ENCODE peak calls at places on chromosomes 6 and 20, in seven cellular contexts. One of them, this sample, is unnamed.

GRCh38 chr6:32842690-32843089 is 1.2 kb downstream of the PSMB8 start:
- DNase-seq in HS-27A: no peak
- DNase-seq in AG20443: no peak
- DNase-seq in NCI-H2081: no peak
- DNase-seq in GM13976: no peak
- DNase-seq in endothelial cell: no peak
- DNase-seq in chondrocyte: no peak
- DNase-seq in this sample: no peak

GRCh38 chr6:100088009-100088408 is 94.0 kb upstream of the MCHR2 start:
- DNase-seq in NCI-H2081: no peak
- DNase-seq in chondrocyte: no peak
- DNase-seq in AG20443: peak
- DNase-seq in endothelial cell: no peak
- DNase-seq in GM13976: no peak
- DNase-seq in HS-27A: no peak
- DNase-seq in this sample: peak

GRCh38 chr6:69069881-69070280 is 434.8 kb downstream of the ADGRB3 start:
- DNase-seq in chondrocyte: no peak
- DNase-seq in GM13976: no peak
- DNase-seq in HS-27A: no peak
- DNase-seq in AG20443: no peak
- DNase-seq in NCI-H2081: no peak
- DNase-seq in endothelial cell: no peak
- DNase-seq in this sample: no peak

GRCh38 chr6:21807299-21807698 is 213.7 kb downstream of the SOX4 start:
- DNase-seq in endothelial cell: no peak
- DNase-seq in AG20443: no peak
- DNase-seq in HS-27A: no peak
- DNase-seq in GM13976: no peak
- DNase-seq in chondrocyte: no peak
- DNase-seq in NCI-H2081: no peak
- DNase-seq in this sample: no peak

GRCh38 chr6:169997930-169998218 is 246.5 kb downstream of the ERMARD start:
- DNase-seq in NCI-H2081: no peak
- DNase-seq in chondrocyte: no peak
- DNase-seq in endothelial cell: no peak
- DNase-seq in HS-27A: no peak
- DNase-seq in AG20443: no peak
- DNase-seq in GM13976: no peak
- DNase-seq in this sample: no peak

GRCh38 chr6:32192608-32193039 is at the start of gene GPSM3:
- DNase-seq in AG20443: no peak
- DNase-seq in chondrocyte: no peak
- DNase-seq in HS-27A: no peak
- DNase-seq in GM13976: no peak
- DNase-seq in NCI-H2081: no peak
- DNase-seq in endothelial cell: peak
- DNase-seq in this sample: no peak

GRCh38 chr20:3751664-3752385 is 15.7 kb downstream of the ADISSP start:
- DNase-seq in endothelial cell: no peak
- DNase-seq in HS-27A: no peak
- DNase-seq in GM13976: peak
- DNase-seq in AG20443: no peak
- DNase-seq in NCI-H2081: no peak
- DNase-seq in chondrocyte: no peak
- DNase-seq in this sample: no peak

GRCh38 chr6:42391441-42391840 is 60.3 kb downstream of the TRERF1 start:
- DNase-seq in HS-27A: no peak
- DNase-seq in AG20443: no peak
- DNase-seq in endothelial cell: no peak
- DNase-seq in chondrocyte: no peak
- DNase-seq in GM13976: no peak
- DNase-seq in NCI-H2081: no peak
- DNase-seq in this sample: no peak

GRCh38 chr6:219641-220198 is 72.6 kb upstream of the DUSP22 start:
- DNase-seq in NCI-H2081: no peak
- DNase-seq in HS-27A: no peak
- DNase-seq in chondrocyte: no peak
- DNase-seq in GM13976: no peak
- DNase-seq in endothelial cell: no peak
- DNase-seq in AG20443: peak
- DNase-seq in this sample: no peak

GRCh38 chr6:64290867-64291266 is 655.3 kb downstream of the PHF3 start:
- DNase-seq in NCI-H2081: no peak
- DNase-seq in AG20443: no peak
- DNase-seq in GM13976: no peak
- DNase-seq in chondrocyte: no peak
- DNase-seq in HS-27A: no peak
- DNase-seq in endothelial cell: no peak
- DNase-seq in this sample: no peak

GRCh38 chr20:41034239-41034638 is 5.6 kb downstream of the TOP1 start:
- DNase-seq in endothelial cell: no peak
- DNase-seq in chondrocyte: no peak
- DNase-seq in GM13976: no peak
- DNase-seq in AG20443: no peak
- DNase-seq in HS-27A: no peak
- DNase-seq in NCI-H2081: no peak
- DNase-seq in this sample: no peak

GRCh38 chr20:57440678-57441509 is 49.7 kb downstream of the RBM38 start:
- DNase-seq in chondrocyte: no peak
- DNase-seq in endothelial cell: no peak
- DNase-seq in GM13976: no peak
- DNase-seq in AG20443: peak
- DNase-seq in NCI-H2081: no peak
- DNase-seq in HS-27A: no peak
- DNase-seq in this sample: no peak

GRCh38 chr20:8299921-8300320 is 167.9 kb downstream of the PLCB1 start:
- DNase-seq in NCI-H2081: no peak
- DNase-seq in endothelial cell: no peak
- DNase-seq in AG20443: peak
- DNase-seq in chondrocyte: no peak
- DNase-seq in HS-27A: peak
- DNase-seq in GM13976: no peak
- DNase-seq in this sample: no peak

GRCh38 chr6:54801669-54802068 is 44.9 kb upstream of the FAM83B start:
- DNase-seq in endothelial cell: no peak
- DNase-seq in chondrocyte: no peak
- DNase-seq in GM13976: no peak
- DNase-seq in NCI-H2081: peak
- DNase-seq in HS-27A: no peak
- DNase-seq in AG20443: peak
- DNase-seq in this sample: peak

GRCh38 chr6:166156942-166157341 is 10.7 kb downstream of the TBXT start:
- DNase-seq in HS-27A: no peak
- DNase-seq in NCI-H2081: no peak
- DNase-seq in chondrocyte: no peak
- DNase-seq in endothelial cell: no peak
- DNase-seq in GM13976: no peak
- DNase-seq in AG20443: no peak
- DNase-seq in this sample: no peak

GRCh38 chr20:9543214-9543613 is 28.8 kb downstream of the LAMP5 start:
- DNase-seq in GM13976: no peak
- DNase-seq in chondrocyte: no peak
- DNase-seq in HS-27A: no peak
- DNase-seq in AG20443: no peak
- DNase-seq in NCI-H2081: no peak
- DNase-seq in endothelial cell: no peak
- DNase-seq in this sample: no peak

GRCh38 chr6:159134701-159135364 is 34.4 kb upstream of the FNDC1 start:
- DNase-seq in NCI-H2081: peak
- DNase-seq in GM13976: peak
- DNase-seq in chondrocyte: no peak
- DNase-seq in HS-27A: peak
- DNase-seq in AG20443: peak
- DNase-seq in endothelial cell: peak
- DNase-seq in this sample: no peak

GRCh38 chr20:45361794-45362193 is 1.2 kb upstream of the SYS1 start:
- DNase-seq in endothelial cell: no peak
- DNase-seq in NCI-H2081: no peak
- DNase-seq in GM13976: no peak
- DNase-seq in chondrocyte: no peak
- DNase-seq in HS-27A: no peak
- DNase-seq in AG20443: no peak
- DNase-seq in this sample: no peak

GRCh38 chr20:22446613-22447447 is 137.5 kb downstream of the FOXA2 start:
- DNase-seq in NCI-H2081: no peak
- DNase-seq in AG20443: no peak
- DNase-seq in HS-27A: no peak
- DNase-seq in endothelial cell: no peak
- DNase-seq in GM13976: no peak
- DNase-seq in chondrocyte: no peak
- DNase-seq in this sample: no peak

GRCh38 chr6:98845201-98846020 is 11.0 kb downstream of the POU3F2 start:
- DNase-seq in GM13976: peak
- DNase-seq in HS-27A: no peak
- DNase-seq in chondrocyte: no peak
- DNase-seq in NCI-H2081: peak
- DNase-seq in AG20443: peak
- DNase-seq in endothelial cell: peak
- DNase-seq in this sample: no peak

GRCh38 chr6:50939931-50940330 is 121.3 kb downstream of the TFAP2B start:
- DNase-seq in HS-27A: peak
- DNase-seq in GM13976: no peak
- DNase-seq in chondrocyte: no peak
- DNase-seq in endothelial cell: no peak
- DNase-seq in NCI-H2081: no peak
- DNase-seq in AG20443: no peak
- DNase-seq in this sample: no peak

GRCh38 chr6:37557645-37558114 is 58.0 kb upstream of the CCDC167 start:
- DNase-seq in HS-27A: no peak
- DNase-seq in GM13976: no peak
- DNase-seq in AG20443: no peak
- DNase-seq in NCI-H2081: no peak
- DNase-seq in chondrocyte: no peak
- DNase-seq in endothelial cell: no peak
- DNase-seq in this sample: no peak

GRCh38 chr20:59030911-59031310 is 1.2 kb downstream of the ATP5F1E start:
- DNase-seq in HS-27A: no peak
- DNase-seq in GM13976: no peak
- DNase-seq in AG20443: no peak
- DNase-seq in endothelial cell: no peak
- DNase-seq in chondrocyte: no peak
- DNase-seq in NCI-H2081: no peak
- DNase-seq in this sample: no peak

GRCh38 chr6:37168163-37168758 is 1.7 kb upstream of the PIM1 start:
- DNase-seq in chondrocyte: no peak
- DNase-seq in AG20443: no peak
- DNase-seq in NCI-H2081: no peak
- DNase-seq in GM13976: no peak
- DNase-seq in HS-27A: no peak
- DNase-seq in endothelial cell: no peak
- DNase-seq in this sample: no peak

GRCh38 chr20:23161968-23162696 is 76.0 kb upstream of the CD93 start:
- DNase-seq in NCI-H2081: peak
- DNase-seq in HS-27A: no peak
- DNase-seq in GM13976: no peak
- DNase-seq in chondrocyte: no peak
- DNase-seq in endothelial cell: no peak
- DNase-seq in AG20443: no peak
- DNase-seq in this sample: peak

GRCh38 chr6:155646443-155646842 is 190.8 kb upstream of the NOX3 start:
- DNase-seq in NCI-H2081: no peak
- DNase-seq in chondrocyte: no peak
- DNase-seq in HS-27A: no peak
- DNase-seq in GM13976: no peak
- DNase-seq in AG20443: no peak
- DNase-seq in endothelial cell: no peak
- DNase-seq in this sample: no peak

GRCh38 chr6:20291764-20292227 is 79.5 kb upstream of the MBOAT1 start:
- DNase-seq in HS-27A: peak
- DNase-seq in GM13976: peak
- DNase-seq in chondrocyte: no peak
- DNase-seq in NCI-H2081: peak
- DNase-seq in endothelial cell: peak
- DNase-seq in AG20443: peak
- DNase-seq in this sample: peak